ENCODE peak calls at places on chromosome 14, in eight cellular contexts. A, X, J, K, G, N, V and U are unnamed samples.

GRCh38 chr14:34322940-34323418 is 139.1 kb downstream of the SPTSSA start:
- DNase-seq in J (peak), A (no peak), N (peak), G (no peak), K (peak), V (peak), X (peak), U (no peak)

GRCh38 chr14:104819361-104819771 is 18.5 kb downstream of the ZBTB42 start:
- DNase-seq in V (no peak), X (no peak), A (no peak), J (peak), K (no peak), G (no peak), N (no peak), U (no peak)

GRCh38 chr14:51138353-51139103 is 43.6 kb upstream of the TRIM9 start:
- DNase-seq in V (no peak), X (no peak), A (no peak), N (no peak), J (no peak), G (no peak), K (no peak), U (no peak)

GRCh38 chr14:36069535-36069900 is 107.0 kb downstream of the PTCSC3 start:
- DNase-seq in V (peak), A (no peak), K (peak), G (no peak), J (no peak), X (peak), N (peak), U (peak)

GRCh38 chr14:77542349-77543239 is 44.0 kb upstream of the ISM2 start:
- DNase-seq in V (no peak), J (no peak), K (peak), X (no peak), N (no peak), A (no peak), G (no peak), U (no peak)

GRCh38 chr14:105497671-105498429 is 6.8 kb downstream of the TEDC1 start:
- DNase-seq in A (no peak), K (no peak), X (no peak), J (no peak), G (peak), N (no peak), V (peak), U (no peak)

GRCh38 chr14:100106260-100106659 is 41.0 kb downstream of the EVL start:
- DNase-seq in X (no peak), N (no peak), V (peak), J (peak), K (no peak), G (no peak), A (no peak), U (no peak)

GRCh38 chr14:105021656-105022275 is 883 bp upstream of the CDCA4 start:
- DNase-seq in A (no peak), X (peak), V (peak), J (no peak), G (no peak), N (no peak), K (peak), U (no peak)

GRCh38 chr14:20734079-20734806 is 11.4 kb upstream of the EDDM3A start:
- DNase-seq in J (no peak), G (no peak), K (no peak), V (no peak), A (no peak), X (no peak), N (no peak), U (no peak)

GRCh38 chr14:59184396-59184795 is 4.1 kb upstream of the DAAM1 start:
- DNase-seq in N (no peak), V (no peak), K (no peak), J (no peak), A (no peak), X (no peak), G (no peak), U (no peak)

GRCh38 chr14:103542545-103543088 is 13.6 kb downstream of the TRMT61A start:
- DNase-seq in V (no peak), A (no peak), G (no peak), K (peak), N (no peak), X (no peak), J (no peak), U (no peak)

GRCh38 chr14:89351958-89352404 is 65.1 kb downstream of the FOXN3 start:
- DNase-seq in X (no peak), J (no peak), A (no peak), N (no peak), V (no peak), G (no peak), K (no peak), U (no peak)

GRCh38 chr14:22464422-22465142 is 124.4 kb downstream of the DAD1 start:
- DNase-seq in G (no peak), X (no peak), N (no peak), V (no peak), J (no peak), K (no peak), A (no peak), U (no peak)

GRCh38 chr14:105486333-105486973 is at the start of gene CRIP1:
- DNase-seq in K (no peak), A (no peak), G (no peak), V (no peak), J (no peak), N (no peak), X (no peak), U (no peak)

GRCh38 chr14:20419404-20419803 is 6.1 kb upstream of the TEP1 start:
- DNase-seq in N (no peak), A (no peak), G (no peak), J (no peak), K (no peak), X (no peak), V (no peak), U (no peak)

GRCh38 chr14:88668448-88669116 is 105.7 kb downstream of the ZC3H14 start:
- DNase-seq in G (no peak), J (no peak), A (no peak), V (no peak), K (no peak), X (no peak), N (no peak), U (no peak)

GRCh38 chr14:93116676-93117200 is 1.0 kb upstream of the ITPK1 start:
- DNase-seq in X (no peak), N (no peak), G (no peak), K (no peak), A (no peak), J (no peak), V (no peak), U (no peak)
- H3K4me3 ChIP-seq in X (peak), N (peak), G (peak), K (peak), A (peak), J (peak), V (peak), U (peak)

DNA sequence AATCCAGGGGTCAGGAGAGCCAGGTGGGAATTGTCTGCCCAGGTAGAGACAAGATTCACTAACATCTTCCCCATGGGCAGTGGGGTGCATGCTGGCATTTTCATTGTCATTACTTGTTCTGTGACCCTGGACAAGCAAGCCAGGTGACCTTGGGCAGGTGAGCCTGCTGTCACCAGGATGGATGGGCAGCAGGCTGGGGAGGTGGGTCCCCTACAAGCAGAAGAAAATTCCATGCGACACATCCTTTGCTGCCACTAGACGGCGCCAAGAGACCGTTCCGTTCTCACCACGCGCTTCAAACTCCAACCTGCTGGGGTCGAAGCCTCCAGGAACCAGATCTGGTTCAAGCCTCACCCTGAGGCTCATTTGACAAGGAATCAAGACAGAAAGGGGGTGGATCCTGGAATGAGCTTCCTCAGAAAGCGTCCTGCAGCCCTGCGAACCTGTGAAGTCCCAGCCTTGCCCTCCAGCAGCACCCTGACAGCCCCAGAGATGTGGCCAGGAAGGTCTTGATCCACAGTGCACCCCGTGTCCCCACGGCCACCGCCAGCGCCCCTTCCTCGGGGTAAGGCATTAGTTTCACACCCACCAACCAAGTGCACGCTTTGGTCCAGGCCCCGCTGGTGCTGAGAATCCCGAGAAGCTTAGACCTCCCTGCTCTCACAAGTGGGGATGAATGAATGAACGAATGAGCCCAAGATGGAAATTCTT is 3.2 kb upstream of the DYNC1H1 start:
- DNase-seq in J (peak), K (peak), N (peak), X (peak), V (peak), A (peak), G (peak), U (peak)
- TF ChIP-seq CTCF in J (peak), K (peak), N (peak), X (peak), V (peak), A (peak), G (peak), U (peak)

GRCh38 chr14:45377201-45377600 is 124.2 kb upstream of the MIS18BP1 start:
- DNase-seq in G (no peak), J (no peak), N (no peak), X (no peak), K (no peak), V (no peak), A (no peak), U (no peak)

DNA sequence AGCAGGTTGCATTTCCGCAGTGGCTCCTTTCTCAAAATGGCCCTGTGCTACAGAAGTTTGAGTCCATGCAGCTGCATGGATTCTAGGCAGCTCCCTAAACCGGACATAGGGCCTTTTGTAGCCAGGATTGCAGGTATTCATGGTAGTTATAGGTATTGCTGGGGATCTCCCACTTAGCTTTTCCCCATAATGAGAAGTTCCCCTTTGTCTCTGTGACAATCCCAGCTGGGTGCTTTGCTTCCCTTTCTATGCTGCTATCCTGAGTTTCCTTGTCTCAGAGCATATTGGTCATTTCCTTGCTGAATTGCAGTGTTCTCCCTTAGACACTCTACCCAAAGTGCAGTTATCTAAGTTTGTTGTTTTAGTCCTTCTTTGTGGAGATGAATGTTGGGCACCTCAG is 120.9 kb upstream of the MIS18BP1 start:
- DNase-seq in K (peak), X (no peak), J (no peak), A (no peak), V (no peak), N (no peak), G (no peak), U (no peak)
- H3K4me3 ChIP-seq in K (no peak), X (no peak), J (no peak), A (no peak), V (no peak), N (no peak), G (no peak), U (no peak)

GRCh38 chr14:65101631-65102440 is 481 bp downstream of the MAX start:
- DNase-seq in J (no peak), K (peak), A (no peak), N (no peak), V (peak), X (no peak), G (no peak), U (no peak)

GRCh38 chr14:65102441-65103149 is at the start of gene MAX:
- DNase-seq in K (peak), A (peak), N (peak), V (peak), J (peak), X (peak), G (peak), U (peak)

GRCh38 chr14:65100905-65101541 is 1.3 kb downstream of the MAX start:
- DNase-seq in N (peak), K (no peak), J (no peak), A (no peak), V (no peak), G (no peak), X (no peak), U (no peak)

GRCh38 chr14:65104791-65105190 is 2.5 kb upstream of the MAX start:
- DNase-seq in G (no peak), X (no peak), K (no peak), V (no peak), J (no peak), N (no peak), A (no peak), U (no peak)

DNA sequence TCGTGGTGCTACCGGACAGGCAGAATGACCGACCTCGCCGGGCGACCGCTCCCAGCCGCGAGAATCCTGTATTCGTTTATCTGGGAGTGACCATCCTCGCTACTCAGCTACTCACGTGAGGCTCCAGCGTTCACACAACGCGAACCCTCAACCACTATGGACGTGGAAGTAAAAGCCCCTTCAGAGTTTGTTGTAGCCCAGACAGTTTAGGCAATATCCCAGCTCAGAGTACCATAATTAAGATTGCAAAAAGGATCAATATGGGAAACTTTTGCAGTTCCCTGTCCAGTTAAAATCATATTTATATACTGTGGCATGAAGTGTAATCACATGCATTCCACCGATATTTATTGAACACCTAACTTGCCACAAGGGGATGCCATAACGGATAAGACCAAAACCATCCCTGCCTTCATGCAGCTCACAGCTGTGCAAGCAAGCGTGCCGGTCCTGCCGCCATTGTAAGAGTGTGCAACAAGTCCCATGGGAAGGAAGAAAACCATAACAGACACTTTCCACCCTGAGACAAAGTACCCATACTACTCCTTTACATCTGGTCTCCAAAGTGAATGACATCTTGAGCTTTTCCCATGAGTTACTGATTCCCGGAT is 938 bp upstream of the MAX start:
- DNase-seq in J (no peak), G (no peak), X (no peak), K (peak), N (peak), V (no peak), A (no peak), U (no peak)
- TF ChIP-seq CTCF in J (no peak), G (no peak), X (peak), K (peak), N (no peak), V (no peak), A (no peak), U (peak)

DNA sequence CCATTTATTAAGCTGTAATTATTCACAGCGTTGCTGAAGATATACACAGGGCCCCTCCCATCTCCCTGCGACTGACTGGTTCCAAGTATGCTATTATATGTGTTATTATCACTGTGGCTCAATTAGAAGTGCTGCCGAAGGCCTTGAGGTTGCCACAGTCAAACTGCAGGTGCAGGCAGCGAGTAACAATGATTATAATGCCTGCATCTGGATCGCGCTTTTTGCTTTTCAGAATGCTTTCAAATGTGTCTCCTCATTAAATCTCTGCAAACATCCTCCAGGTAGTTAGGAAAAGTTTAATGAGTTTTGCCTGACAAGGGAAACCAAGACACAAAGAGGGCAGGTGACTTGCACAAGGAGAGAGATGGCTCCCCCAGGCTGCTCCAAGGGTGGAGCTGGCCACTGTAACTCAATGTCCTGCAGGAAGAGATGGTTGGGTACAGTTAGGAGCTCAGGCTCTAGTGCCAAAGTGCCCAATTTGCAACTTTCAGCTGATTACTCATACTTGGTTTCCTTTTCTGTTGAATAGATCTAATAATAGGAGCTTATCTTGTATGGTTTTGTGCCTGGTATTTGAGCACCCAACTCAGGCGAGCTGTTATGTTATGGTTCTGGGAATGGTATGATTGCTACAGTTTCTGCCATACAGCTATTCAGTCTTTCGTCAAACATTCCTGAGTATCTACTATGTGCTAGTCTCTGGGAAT is 1.7 kb upstream of the SYNE3 start:
- DNase-seq in X (no peak), G (peak), N (peak), V (no peak), A (no peak), J (no peak), K (no peak), U (no peak)
- H3K4me3 ChIP-seq in X (no peak), G (peak), N (no peak), V (no peak), A (no peak), J (no peak), K (no peak), U (no peak)

GRCh38 chr14:60195179-60195810 is 30.1 kb upstream of the DHRS7 start:
- DNase-seq in N (no peak), G (no peak), J (no peak), V (no peak), X (no peak), A (no peak), K (peak), U (no peak)
- TF ChIP-seq CTCF in N (no peak), G (no peak), J (no peak), V (no peak), X (no peak), A (no peak), K (peak), U (no peak)